ENCODE peak calls at places on chromosomes 4 and X, in six cellular contexts. L is omental fat pad, I is nephron progenitor cell, M is HepG2, A is esophagus squamous epithelium, F is colonic mucosa. N is an unnamed sample.

GRCh38 chrX:103629295-103630170 is 758 bp downstream of the TCEAL1 start:
- DNase-seq in M (peak), F (peak), I (peak), A (no peak), L (no peak), N (peak)

GRCh38 chr4:107348188-107348872 is 312.2 kb upstream of the DKK2 start:
- DNase-seq in I (no peak), F (no peak), M (no peak), A (no peak), L (no peak), N (no peak)

GRCh38 chr4:123870283-123870876 is 473.8 kb downstream of the SPRY1 start:
- DNase-seq in M (peak), F (no peak), A (no peak), L (no peak), I (peak), N (no peak)

GRCh38 chr4:181618038-181618618 is 625.1 kb upstream of the TENM3 start:
- DNase-seq in L (no peak), F (no peak), I (no peak), A (no peak), M (no peak), N (no peak)

GRCh38 chr4:122606364-122607043 is 14.4 kb downstream of the IL21 start:
- DNase-seq in L (no peak), M (no peak), I (peak), A (no peak), F (no peak), N (no peak)

GRCh38 chrX:27675493-27675892 is 85.3 kb downstream of the DCAF8L2 start:
- DNase-seq in A (no peak), I (no peak), M (no peak), F (no peak), L (no peak), N (no peak)

GRCh38 chrX:125646195-125646594 is 326.5 kb downstream of the TEX13C start:
- DNase-seq in M (no peak), F (no peak), I (no peak), A (no peak), L (no peak), N (no peak)

GRCh38 chrX:16953606-16954211 is 7.3 kb downstream of the REPS2 start:
- DNase-seq in F (no peak), A (no peak), I (no peak), M (no peak), L (no peak), N (peak)

GRCh38 chr4:87677731-87678130 is 27.7 kb downstream of the DMP1 start:
- DNase-seq in I (no peak), F (no peak), A (no peak), L (no peak), M (no peak), N (no peak)

GRCh38 chr4:7777871-7778523 is 161.7 kb downstream of the AFAP1 start:
- DNase-seq in A (no peak), L (no peak), I (no peak), M (no peak), F (no peak), N (no peak)

GRCh38 chrX:50860518-50860917 is 46.5 kb upstream of the SHROOM4 start:
- DNase-seq in A (no peak), M (no peak), L (no peak), F (no peak), I (no peak), N (no peak)

GRCh38 chrX:38172596-38172995 is 48.1 kb downstream of the SRPX start:
- DNase-seq in F (no peak), M (no peak), L (no peak), I (no peak), A (no peak), N (no peak)

GRCh38 chr4:59179372-59179771 is 2020.8 kb upstream of the ADGRL3 start:
- DNase-seq in A (no peak), M (no peak), I (no peak), F (no peak), L (no peak), N (no peak)

GRCh38 chrX:18574591-18574990 is 97.3 kb downstream of the RS1 start:
- DNase-seq in F (no peak), I (no peak), M (no peak), A (no peak), L (no peak), N (peak)

GRCh38 chrX:42491145-42491907 is 286.6 kb downstream of the PPP1R2C start:
- DNase-seq in I (no peak), F (no peak), M (no peak), A (no peak), L (no peak), N (no peak)

GRCh38 chr4:94871644-94872305 is 114.0 kb downstream of the BMPR1B start:
- DNase-seq in M (no peak), L (no peak), I (no peak), F (no peak), A (no peak), N (no peak)

GRCh38 chrX:53249387-53250042 is 24.5 kb upstream of the KDM5C start:
- DNase-seq in I (no peak), A (no peak), F (no peak), M (no peak), L (no peak), N (no peak)

GRCh38 chr4:150145950-150146340 is 67.7 kb downstream of the DCLK2 start:
- DNase-seq in L (no peak), M (no peak), I (no peak), A (no peak), F (no peak), N (no peak)

GRCh38 chr4:44447563-44448504 is 775 bp downstream of the KCTD8 start:
- DNase-seq in A (no peak), I (peak), M (no peak), F (peak), L (no peak), N (no peak)

GRCh38 chr4:147108409-147108808 is 162.7 kb upstream of the TTC29 start:
- DNase-seq in L (no peak), F (no peak), I (no peak), A (no peak), M (no peak), N (no peak)

GRCh38 chr4:15920723-15921591 is 17.6 kb downstream of the FGFBP1 start:
- DNase-seq in M (no peak), A (peak), L (peak), I (no peak), F (peak), N (peak)

GRCh38 chr4:173214661-173215060 is 46.0 kb downstream of the GALNT7 start:
- DNase-seq in M (no peak), F (no peak), A (no peak), I (no peak), L (no peak), N (no peak)

GRCh38 chr4:178781779-178782178 is 1339.5 kb upstream of the AGA start:
- DNase-seq in M (no peak), I (no peak), F (no peak), A (no peak), L (no peak), N (no peak)

GRCh38 chr4:182213024-182213423 is 30.2 kb upstream of the TENM3 start:
- DNase-seq in I (no peak), M (no peak), F (no peak), L (no peak), A (no peak), N (no peak)

GRCh38 chrX:42432552-42432951 is 345.4 kb downstream of the PPP1R2C start:
- DNase-seq in A (no peak), M (peak), I (no peak), F (no peak), L (no peak), N (no peak)

GRCh38 chr4:26140150-26140898 is 180.5 kb upstream of the RBPJ start:
- DNase-seq in I (no peak), M (no peak), L (no peak), F (no peak), A (no peak), N (no peak)

DNA sequence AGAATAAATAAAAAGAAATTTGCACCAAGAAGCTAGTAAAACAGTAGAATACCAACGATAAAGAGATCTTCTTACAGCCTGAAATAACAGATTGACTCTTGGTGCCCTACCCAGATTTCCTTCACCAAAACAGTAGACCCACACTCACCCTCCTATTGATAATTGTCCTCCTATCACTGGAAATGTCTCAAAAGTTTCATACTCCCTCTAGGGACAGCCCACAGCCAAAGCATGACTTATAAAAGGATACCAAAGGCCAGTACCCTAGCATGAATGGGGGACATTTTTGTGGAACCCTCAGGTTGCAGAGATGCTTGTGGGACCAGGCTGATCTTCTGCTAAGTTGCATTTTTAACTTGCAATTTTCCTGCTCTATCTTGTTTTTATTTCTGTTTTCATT is 104.1 kb downstream of the INPP4B start:
- DNase-seq in L (no peak), M (no peak), F (no peak), I (no peak), A (no peak), N (no peak)
- TF ChIP-seq CTCF in L (no peak), M (no peak), F (no peak), I (no peak), A (no peak), N (no peak)

GRCh38 chr4:169372791-169373190 is 102.0 kb upstream of the SH3RF1 start:
- DNase-seq in L (no peak), F (no peak), M (no peak), A (no peak), I (no peak), N (no peak)

GRCh38 chr4:169366821-169367220 is 96.1 kb upstream of the SH3RF1 start:
- DNase-seq in M (no peak), I (no peak), F (no peak), A (no peak), L (no peak), N (no peak)

GRCh38 chr4:169369634-169370033 is 98.9 kb upstream of the SH3RF1 start:
- DNase-seq in M (peak), A (no peak), L (no peak), I (no peak), F (no peak), N (no peak)
- TF ChIP-seq CTCF in M (peak), A (no peak), L (no peak), I (no peak), F (no peak), N (no peak)

GRCh38 chr4:5458676-5459075 is 249.7 kb downstream of the EVC2 start:
- DNase-seq in A (no peak), F (no peak), M (no peak), L (no peak), I (no peak), N (no peak)

GRCh38 chr4:5462254-5462835 is 246.0 kb downstream of the EVC2 start:
- DNase-seq in F (no peak), M (no peak), I (no peak), L (no peak), A (no peak), N (no peak)

GRCh38 chr4:5461477-5461876 is 246.9 kb downstream of the EVC2 start:
- DNase-seq in A (no peak), M (no peak), I (no peak), F (no peak), L (no peak), N (no peak)

GRCh38 chr4:5459236-5459635 is 249.1 kb downstream of the EVC2 start:
- DNase-seq in I (no peak), M (no peak), A (no peak), F (no peak), L (no peak), N (no peak)

DNA sequence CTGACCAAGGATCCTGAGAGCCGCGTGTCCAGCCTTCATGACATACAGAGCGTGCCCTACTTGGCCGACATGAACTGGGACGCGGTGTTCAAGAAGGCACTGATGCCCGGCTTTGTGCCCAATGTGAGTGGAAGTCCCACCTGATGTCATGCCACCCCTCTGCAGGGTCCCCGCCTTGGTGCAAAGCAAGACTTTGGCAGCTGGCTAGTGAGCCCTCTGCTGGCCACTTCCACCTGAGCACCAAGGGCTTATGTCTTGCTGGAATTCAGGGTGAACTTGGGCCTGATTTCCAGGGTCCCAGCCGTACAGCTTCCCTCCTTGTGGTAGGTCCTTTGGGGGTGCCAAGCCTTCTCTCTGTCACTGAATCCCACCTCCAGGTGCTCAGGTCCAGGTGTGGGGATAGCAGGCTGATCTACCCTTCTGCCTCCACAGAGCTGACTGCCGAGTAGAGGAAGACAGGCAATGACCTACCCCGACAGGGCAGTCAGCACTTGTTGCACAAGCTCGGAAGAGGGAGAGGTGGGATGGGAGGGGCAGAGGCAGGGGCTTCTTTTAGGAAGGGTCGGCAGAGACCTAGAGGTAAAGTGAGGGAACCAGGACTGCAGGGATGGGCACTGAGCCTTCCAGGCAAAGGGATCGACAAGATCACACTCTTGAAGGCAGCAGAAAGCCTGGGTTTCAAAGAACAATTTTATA is 248.1 kb downstream of the EVC2 start:
- DNase-seq in I (peak), L (no peak), F (no peak), A (no peak), M (peak), N (no peak)
- TF ChIP-seq CTCF in I (peak), L (no peak), F (peak), A (peak), M (peak), N (no peak)

DNA sequence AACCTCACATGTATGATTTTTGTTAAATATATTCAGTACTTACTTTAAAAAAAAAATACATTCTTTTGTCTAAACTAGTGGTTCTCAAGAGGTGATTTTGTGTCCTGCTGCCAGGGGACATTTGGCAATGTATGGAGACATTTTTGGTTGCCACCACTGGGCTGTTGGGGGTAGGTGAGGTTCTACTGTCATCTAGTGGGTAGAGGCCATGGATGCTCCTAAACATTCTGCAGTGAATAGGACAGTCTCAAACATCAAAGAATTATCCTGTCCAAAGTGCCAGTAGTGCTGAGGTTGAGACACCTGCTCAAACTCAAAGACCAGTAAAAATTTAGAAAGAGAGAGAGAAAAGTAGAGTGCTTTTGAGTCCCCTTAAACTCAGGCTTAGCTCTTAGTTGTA is 32.9 kb upstream of the PGM2 start:
- DNase-seq in M (peak), I (no peak), F (no peak), L (no peak), A (no peak), N (peak)
- TF ChIP-seq CTCF in M (peak), I (no peak), F (peak), L (no peak), A (peak), N (no peak)

DNA sequence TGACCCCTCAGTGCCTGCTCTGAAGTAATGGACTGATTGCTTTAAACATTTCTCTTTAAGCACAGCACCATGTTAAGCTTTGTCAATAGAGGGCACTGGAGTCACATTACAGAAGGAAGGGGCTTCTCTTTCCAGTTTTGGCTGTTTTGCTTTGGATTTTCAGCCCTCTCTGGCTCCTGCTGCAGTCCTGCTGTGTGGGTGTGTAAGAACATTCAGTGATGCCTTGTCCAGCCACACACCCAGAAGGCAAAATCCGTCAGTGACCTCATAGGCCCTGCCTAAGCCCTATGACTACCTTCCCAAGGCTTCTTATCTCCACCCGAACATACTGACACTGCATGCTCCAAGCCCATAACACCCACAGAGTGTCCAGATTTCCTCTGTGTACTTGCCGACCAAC is 215.3 kb upstream of the CTSO start:
- DNase-seq in L (peak), F (no peak), A (no peak), M (peak), I (peak), N (peak)
- TF ChIP-seq CTCF in L (no peak), F (no peak), A (no peak), M (peak), I (peak), N (no peak)

GRCh38 chrX:131704136-131704695 is 160.3 kb downstream of the OR13H1 start:
- DNase-seq in I (no peak), M (no peak), F (peak), A (peak), L (peak), N (no peak)
- TF ChIP-seq CTCF in I (no peak), M (no peak), F (no peak), A (no peak), L (no peak), N (no peak)

GRCh38 chrX:108134724-108135123 is 43.1 kb downstream of the ATG4A start:
- DNase-seq in M (no peak), I (no peak), A (no peak), L (no peak), F (no peak), N (no peak)
- TF ChIP-seq CTCF in M (no peak), I (no peak), A (no peak), L (no peak), F (no peak), N (no peak)

DNA sequence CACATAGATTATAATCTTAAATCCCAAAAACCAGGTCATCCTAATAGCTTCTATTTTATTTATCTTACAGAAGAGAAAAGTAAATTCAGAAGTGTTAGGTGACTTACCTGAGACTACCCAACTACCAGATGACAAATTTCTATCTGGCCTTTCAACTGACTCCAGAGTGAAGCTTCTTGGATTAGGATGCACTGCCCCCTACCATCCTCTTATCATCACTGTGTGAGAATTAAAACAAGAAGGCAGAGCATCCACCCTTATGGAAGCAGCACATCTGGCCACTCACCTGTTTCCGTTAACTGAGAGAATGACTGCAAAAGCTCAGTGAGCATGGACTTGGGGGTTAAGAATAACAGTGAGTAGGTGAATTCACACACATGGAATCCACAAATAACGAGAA is 502.6 kb upstream of the TECRL start:
- DNase-seq in A (no peak), I (no peak), L (no peak), M (no peak), F (no peak), N (no peak)
- TF ChIP-seq CTCF in A (no peak), I (no peak), L (no peak), M (no peak), F (no peak), N (no peak)